ENCODE peak calls at places on chromosomes 12 and 14, in five cellular contexts. Z is stimulated activated CD4-positive, alpha-beta T cell treated with anti-CD3 and anti-CD28 coated beads, Interleukin-2, amount 100 ng/mL, for 48 hours; T is iris pigment epithelial cell; G is A549; Y is HAP-1. V is an unnamed sample.

GRCh38 chr12:57899010-57899662 is 42.2 kb upstream of the ATP23 start:
- DNase-seq in G (no peak), T (peak), Y (no peak), Z (peak), V (peak)

GRCh38 chr14:72451081-72451972 is 442.6 kb downstream of the DPF3 start:
- DNase-seq in Z (peak), Y (peak), T (no peak), G (no peak), V (no peak)

GRCh38 chr12:6700646-6701051 is at the start of gene PIANP:
- DNase-seq in G (no peak), Y (no peak), T (no peak), Z (peak), V (peak)

GRCh38 chr12:13238204-13238603 is 41.7 kb downstream of the EMP1 start:
- DNase-seq in Y (no peak), T (no peak), Z (no peak), G (no peak), V (no peak)

GRCh38 chr14:50875359-50876090 is 3.7 kb downstream of the ABHD12B start:
- DNase-seq in T (peak), Y (no peak), G (no peak), Z (peak), V (no peak)

GRCh38 chr12:32170437-32170998 is 63.9 kb downstream of the BICD1 start:
- DNase-seq in T (no peak), Z (no peak), G (no peak), Y (no peak), V (no peak)

GRCh38 chr12:120080043-120080400 is 36.5 kb downstream of the RAB35 start:
- DNase-seq in Y (no peak), G (no peak), T (no peak), Z (no peak), V (no peak)

GRCh38 chr14:58772061-58772604 is 134.4 kb downstream of the DACT1 start:
- DNase-seq in Z (no peak), T (no peak), Y (no peak), G (no peak), V (no peak)

GRCh38 chr14:100022772-100023451 is 42.3 kb upstream of the EVL start:
- DNase-seq in G (no peak), Y (no peak), Z (no peak), T (peak), V (no peak)

GRCh38 chr12:56224954-56225353 is 812 bp downstream of the NABP2 start:
- DNase-seq in Y (no peak), T (no peak), Z (no peak), G (no peak), V (no peak)

GRCh38 chr12:10363922-10364838 is 25.7 kb downstream of the KLRK1 start:
- DNase-seq in T (peak), Z (no peak), Y (peak), G (no peak), V (no peak)

GRCh38 chr12:75908961-75909699 is 122.4 kb downstream of the PHLDA1 start:
- DNase-seq in Y (no peak), G (peak), Z (no peak), T (peak), V (no peak)

GRCh38 chr14:96723946-96724345 is 73.2 kb upstream of the VRK1 start:
- DNase-seq in Y (no peak), Z (no peak), T (no peak), G (no peak), V (no peak)

GRCh38 chr14:99257673-99258221 is 14.2 kb downstream of the BCL11B start:
- DNase-seq in G (no peak), Y (no peak), T (no peak), Z (no peak), V (no peak)

GRCh38 chr14:21104448-21105060 is 3.7 kb downstream of the TMEM253 start:
- DNase-seq in G (peak), Z (peak), T (peak), Y (peak), V (peak)